ENCODE peak calls at places on chromosomes 12 and 14, in nine cellular contexts. F is NCI-H1694 treated with DMSO at 0.1 percent for 48 hours; W is astrocyte of the cerebellum; J is Peyer's patch; B is non-pigmented ciliary epithelial cell; C is psoas muscle; I is testis; H is stimulated activated CD4-positive, alpha-beta T cell treated with anti-CD3 and anti-CD28 coated beads, Interleukin-12 subunit alpha, Interleukin-12 subunit beta, amount 100 ng/mL, for 24 hours; D is A549. Z is an unnamed sample.
A peak's percentile ranks its signal among the peaks of the same experiment; 100 is the strongest.

GRCh38 chr12:66331016-66331415 is 28.7 kb downstream of the HELB start:
- DNase-seq in B (no peak), I (no peak), C (no peak), W (no peak), H (no peak), J (no peak), F (no peak), D (no peak), Z (no peak)

GRCh38 chr14:58978336-58978735 is 210.1 kb upstream of the DAAM1 start:
- DNase-seq in D (no peak), W (no peak), J (no peak), I (no peak), B (no peak), H (no peak), F (no peak), C (no peak), Z (no peak)

GRCh38 chr14:106207316-106207715 is 680.9 kb downstream of the TMEM121 start:
- DNase-seq in I (no peak), H (no peak), D (no peak), C (no peak), W (no peak), B (no peak), F (no peak), J (no peak), Z (no peak)

GRCh38 chr12:90854136-90854689 is 100.8 kb downstream of the CCER1 start:
- DNase-seq in J (no peak), W (peak; percentile 34), B (no peak), I (peak; percentile 40), F (peak; percentile 22), C (no peak), D (peak; percentile 60), H (no peak), Z (peak; percentile 71)

GRCh38 chr12:122893208-122894151 is 2.4 kb downstream of the VPS37B start:
- DNase-seq in W (no peak), D (no peak), H (no peak), I (no peak), C (no peak), B (no peak), J (peak; percentile 48), F (no peak), Z (no peak)

GRCh38 chr12:110577717-110578521 is 5.2 kb downstream of the PPTC7 start:
- DNase-seq in D (peak; percentile 48), C (no peak), F (no peak), J (no peak), B (no peak), H (peak; percentile 16), W (no peak), I (no peak), Z (no peak)

GRCh38 chr12:108519558-108519957 is 4.5 kb downstream of the FICD start:
- DNase-seq in C (no peak), W (no peak), D (peak; percentile 33), J (no peak), F (no peak), B (no peak), H (no peak), I (no peak), Z (no peak)

GRCh38 chr14:96671218-96671617 is 126.0 kb upstream of the VRK1 start:
- DNase-seq in D (no peak), I (no peak), J (no peak), W (no peak), B (no peak), F (no peak), H (no peak), C (no peak), Z (peak; percentile 65)

GRCh38 chr12:12167847-12168246 is 97.1 kb downstream of the BCL2L14 start:
- DNase-seq in W (no peak), C (no peak), B (no peak), J (no peak), H (no peak), I (no peak), D (peak; percentile 76), F (no peak), Z (no peak)

GRCh38 chr14:74510211-74510931 is 16.8 kb downstream of the ISCA2 start:
- DNase-seq in I (no peak), B (no peak), F (no peak), H (no peak), J (no peak), D (no peak), W (no peak), C (no peak), Z (no peak)

GRCh38 chr12:45598761-45599160 is 130.7 kb upstream of the ARID2 start:
- DNase-seq in J (no peak), I (no peak), C (no peak), B (no peak), D (no peak), W (no peak), F (no peak), H (no peak), Z (no peak)

GRCh38 chr14:32559595-32559994 is 230.5 kb downstream of the AKAP6 start:
- DNase-seq in F (no peak), C (no peak), D (no peak), I (no peak), W (no peak), H (no peak), J (no peak), B (no peak), Z (no peak)

GRCh38 chr12:131598717-131599116 is 112.2 kb upstream of the SFSWAP start:
- DNase-seq in H (no peak), B (no peak), F (no peak), D (no peak), J (no peak), I (no peak), W (no peak), C (no peak), Z (no peak)

GRCh38 chr12:87157791-87158190 is 871.4 kb downstream of the C12orf50 start:
- DNase-seq in C (no peak), F (no peak), H (no peak), J (no peak), W (peak; percentile 88), I (no peak), D (peak; percentile 85), B (peak; percentile 94), Z (no peak)

GRCh38 chr14:49880267-49881064 is 12.4 kb upstream of the ARF6 start:
- DNase-seq in D (no peak), J (peak; percentile 62), W (no peak), C (no peak), B (no peak), H (no peak), I (no peak), F (no peak), Z (peak; percentile 43)

GRCh38 chr12:122841544-122842321 is 6.5 kb downstream of the HIP1R start:
- DNase-seq in C (peak; percentile 62), I (no peak), F (no peak), W (no peak), D (no peak), B (no peak), H (no peak), J (no peak), Z (no peak)

GRCh38 chr12:63857771-63858670 is 13.5 kb downstream of the SRGAP1 start:
- DNase-seq in C (no peak), H (no peak), F (no peak), W (peak; percentile 80), I (no peak), B (no peak), J (no peak), D (peak; percentile 65), Z (no peak)

GRCh38 chr12:132388379-132389015 is 59.1 kb upstream of the GALNT9 start:
- DNase-seq in W (no peak), I (no peak), J (no peak), H (no peak), D (no peak), C (no peak), B (no peak), F (no peak), Z (no peak)

GRCh38 chr12:113759135-113759534 is 207.0 kb downstream of the RBM19 start:
- DNase-seq in W (no peak), B (no peak), H (no peak), C (no peak), J (no peak), I (no peak), D (no peak), F (no peak), Z (no peak)

GRCh38 chr12:20000229-20000869 is 368.0 kb upstream of the PDE3A start:
- DNase-seq in W (no peak), H (no peak), F (no peak), J (no peak), C (no peak), B (no peak), I (no peak), D (no peak), Z (no peak)

GRCh38 chr12:39122562-39123204 is 217.3 kb upstream of the CPNE8 start:
- DNase-seq in D (no peak), F (no peak), H (no peak), W (no peak), I (no peak), B (no peak), J (no peak), C (no peak), Z (no peak)

GRCh38 chr12:45989277-45989856 is 1.0 kb downstream of the SCAF11 start:
- DNase-seq in B (no peak), F (no peak), H (no peak), D (no peak), J (no peak), C (no peak), W (no peak), I (no peak), Z (no peak)

GRCh38 chr12:109833307-109834189 is at the start of gene TRPV4:
- DNase-seq in W (no peak), F (no peak), J (no peak), B (no peak), I (no peak), D (no peak), H (no peak), C (peak; percentile 26), Z (no peak)

GRCh38 chr14:100586520-100587247 is 533 bp downstream of the BEGAIN start:
- DNase-seq in B (no peak), D (peak; percentile 61), J (peak; percentile 46), C (peak; percentile 15), H (peak; percentile 55), I (no peak), F (peak; percentile 48), W (no peak), Z (no peak)

GRCh38 chr12:15709524-15709923 is 79.7 kb downstream of the EPS8 start:
- DNase-seq in I (no peak), C (no peak), W (no peak), B (no peak), J (no peak), F (no peak), H (no peak), D (no peak), Z (no peak)

GRCh38 chr14:22797017-22797917 is 18.0 kb downstream of the SLC7A7 start:
- DNase-seq in I (no peak), B (no peak), D (no peak), W (no peak), C (no peak), J (peak; percentile 71), H (no peak), F (no peak), Z (no peak)

GRCh38 chr14:23138173-23138535 is 19.1 kb upstream of the CEBPE start:
- DNase-seq in I (no peak), H (no peak), W (no peak), D (no peak), C (no peak), F (no peak), J (no peak), B (no peak), Z (no peak)

GRCh38 chr14:25041898-25042297 is 8.0 kb downstream of the STXBP6 start:
- DNase-seq in J (no peak), C (no peak), H (no peak), F (no peak), W (no peak), B (no peak), I (no peak), D (no peak), Z (no peak)

GRCh38 chr14:21528381-21529348 is 2.5 kb upstream of the SALL2 start:
- DNase-seq in J (no peak), W (no peak), I (no peak), D (no peak), F (no peak), H (no peak), C (no peak), B (no peak), Z (peak; percentile 51)

GRCh38 chr14:91284146-91284790 is 39.8 kb upstream of the GPR68 start:
- DNase-seq in W (peak; percentile 13), I (peak; percentile 42), D (no peak), C (no peak), F (no peak), J (no peak), B (peak; percentile 45), H (no peak), Z (no peak)

GRCh38 chr14:100536721-100537700 is 50.2 kb downstream of the BEGAIN start:
- DNase-seq in W (no peak), F (no peak), D (no peak), B (no peak), J (peak; percentile 40), I (no peak), H (no peak), C (peak; percentile 8), Z (no peak)

Z was measured in Karpas-422.